ENCODE peak calls at places on chromosome 18, in five cellular contexts. One of them, this sample, is unnamed.
A peak's percentile ranks its signal among the peaks of the same experiment; 100 is the strongest.

GRCh38 chr18:58091099-58091611 is 47.1 kb downstream of the NEDD4L start:
- DNase-seq in GM19239: no peak
- DNase-seq in SJCRH30: no peak
- DNase-seq in stimulated activated CD4-positive, alpha-beta T cell treated with anti-CD3 and anti-CD28 coated beads, TNF-alpha, amount 100 ng/mL, for 48 hours: no peak
- DNase-seq in GM23248: no peak
- DNase-seq in this sample: peak; percentile 39

GRCh38 chr18:46320928-46321855 is 217.0 kb downstream of the HAUS1 start:
- DNase-seq in GM19239: no peak
- DNase-seq in SJCRH30: no peak
- DNase-seq in stimulated activated CD4-positive, alpha-beta T cell treated with anti-CD3 and anti-CD28 coated beads, TNF-alpha, amount 100 ng/mL, for 48 hours: no peak
- DNase-seq in GM23248: peak; percentile 70
- DNase-seq in this sample: no peak

GRCh38 chr18:79327199-79327545 is 68.6 kb upstream of the NFATC1 start:
- DNase-seq in GM19239: no peak
- DNase-seq in SJCRH30: no peak
- DNase-seq in stimulated activated CD4-positive, alpha-beta T cell treated with anti-CD3 and anti-CD28 coated beads, TNF-alpha, amount 100 ng/mL, for 48 hours: no peak
- DNase-seq in GM23248: no peak
- DNase-seq in this sample: no peak

GRCh38 chr18:56890632-56891031 is 239.5 kb downstream of the WDR7 start:
- DNase-seq in GM19239: no peak
- DNase-seq in SJCRH30: peak; percentile 3
- DNase-seq in stimulated activated CD4-positive, alpha-beta T cell treated with anti-CD3 and anti-CD28 coated beads, TNF-alpha, amount 100 ng/mL, for 48 hours: no peak
- DNase-seq in GM23248: peak; percentile 87
- DNase-seq in this sample: no peak

GRCh38 chr18:62781893-62782292 is 66.6 kb downstream of the PHLPP1 start:
- DNase-seq in GM19239: no peak
- DNase-seq in SJCRH30: no peak
- DNase-seq in stimulated activated CD4-positive, alpha-beta T cell treated with anti-CD3 and anti-CD28 coated beads, TNF-alpha, amount 100 ng/mL, for 48 hours: no peak
- DNase-seq in GM23248: peak; percentile 96
- DNase-seq in this sample: no peak

GRCh38 chr18:76565238-76566173 is 70.5 kb upstream of the ZNF516 start:
- DNase-seq in GM19239: no peak
- DNase-seq in SJCRH30: peak; percentile 33
- DNase-seq in stimulated activated CD4-positive, alpha-beta T cell treated with anti-CD3 and anti-CD28 coated beads, TNF-alpha, amount 100 ng/mL, for 48 hours: no peak
- DNase-seq in GM23248: peak; percentile 96
- DNase-seq in this sample: no peak

GRCh38 chr18:38611036-38611964 is 1045.7 kb upstream of the CELF4 start:
- DNase-seq in GM19239: peak; percentile 9
- DNase-seq in SJCRH30: no peak
- DNase-seq in stimulated activated CD4-positive, alpha-beta T cell treated with anti-CD3 and anti-CD28 coated beads, TNF-alpha, amount 100 ng/mL, for 48 hours: no peak
- DNase-seq in GM23248: no peak
- DNase-seq in this sample: no peak

GRCh38 chr18:75097491-75098225 is 111.3 kb downstream of the PTGR3 start:
- DNase-seq in GM19239: no peak
- DNase-seq in SJCRH30: no peak
- DNase-seq in stimulated activated CD4-positive, alpha-beta T cell treated with anti-CD3 and anti-CD28 coated beads, TNF-alpha, amount 100 ng/mL, for 48 hours: no peak
- DNase-seq in GM23248: no peak
- DNase-seq in this sample: no peak

GRCh38 chr18:77650799-77651385 is 401.2 kb downstream of the GALR1 start:
- DNase-seq in GM19239: peak; percentile 72
- DNase-seq in SJCRH30: peak; percentile 54
- DNase-seq in stimulated activated CD4-positive, alpha-beta T cell treated with anti-CD3 and anti-CD28 coated beads, TNF-alpha, amount 100 ng/mL, for 48 hours: peak; percentile 35
- DNase-seq in GM23248: peak; percentile 70
- DNase-seq in this sample: peak; percentile 71

GRCh38 chr18:61127714-61128485 is 205.3 kb upstream of the CDH20 start:
- DNase-seq in GM19239: no peak
- DNase-seq in SJCRH30: no peak
- DNase-seq in stimulated activated CD4-positive, alpha-beta T cell treated with anti-CD3 and anti-CD28 coated beads, TNF-alpha, amount 100 ng/mL, for 48 hours: no peak
- DNase-seq in GM23248: no peak
- DNase-seq in this sample: no peak

GRCh38 chr18:33839452-33840225 is 261.6 kb downstream of the ASXL3 start:
- DNase-seq in GM19239: peak; percentile 13
- DNase-seq in SJCRH30: peak; percentile 5
- DNase-seq in stimulated activated CD4-positive, alpha-beta T cell treated with anti-CD3 and anti-CD28 coated beads, TNF-alpha, amount 100 ng/mL, for 48 hours: no peak
- DNase-seq in GM23248: peak; percentile 46
- DNase-seq in this sample: peak; percentile 14

GRCh38 chr18:23183356-23184150 is 48.3 kb downstream of the CABLES1 start:
- DNase-seq in GM19239: no peak
- DNase-seq in SJCRH30: no peak
- DNase-seq in stimulated activated CD4-positive, alpha-beta T cell treated with anti-CD3 and anti-CD28 coated beads, TNF-alpha, amount 100 ng/mL, for 48 hours: no peak
- DNase-seq in GM23248: peak; percentile 91
- DNase-seq in this sample: no peak

GRCh38 chr18:66640431-66640830 is 36.5 kb upstream of the CDH19 start:
- DNase-seq in GM19239: no peak
- DNase-seq in SJCRH30: no peak
- DNase-seq in stimulated activated CD4-positive, alpha-beta T cell treated with anti-CD3 and anti-CD28 coated beads, TNF-alpha, amount 100 ng/mL, for 48 hours: no peak
- DNase-seq in GM23248: no peak
- DNase-seq in this sample: no peak

GRCh38 chr18:47050468-47050867 is 15.0 kb upstream of the ELOA2 start:
- DNase-seq in GM19239: no peak
- DNase-seq in SJCRH30: no peak
- DNase-seq in stimulated activated CD4-positive, alpha-beta T cell treated with anti-CD3 and anti-CD28 coated beads, TNF-alpha, amount 100 ng/mL, for 48 hours: peak; percentile 4
- DNase-seq in GM23248: peak; percentile 68
- DNase-seq in this sample: no peak

GRCh38 chr18:111292-112014 is 46.9 kb upstream of the USP14 start:
- DNase-seq in GM19239: peak; percentile 44
- DNase-seq in SJCRH30: peak; percentile 59
- DNase-seq in stimulated activated CD4-positive, alpha-beta T cell treated with anti-CD3 and anti-CD28 coated beads, TNF-alpha, amount 100 ng/mL, for 48 hours: no peak
- DNase-seq in GM23248: peak; percentile 78
- DNase-seq in this sample: peak; percentile 82

GRCh38 chr18:74511823-74512222 is 15.7 kb downstream of the CNDP2 start:
- DNase-seq in GM19239: no peak
- DNase-seq in SJCRH30: no peak
- DNase-seq in stimulated activated CD4-positive, alpha-beta T cell treated with anti-CD3 and anti-CD28 coated beads, TNF-alpha, amount 100 ng/mL, for 48 hours: no peak
- DNase-seq in GM23248: no peak
- DNase-seq in this sample: no peak

GRCh38 chr18:46167971-46168370 is 63.8 kb downstream of the HAUS1 start:
- DNase-seq in GM19239: peak; percentile 58
- DNase-seq in SJCRH30: no peak
- DNase-seq in stimulated activated CD4-positive, alpha-beta T cell treated with anti-CD3 and anti-CD28 coated beads, TNF-alpha, amount 100 ng/mL, for 48 hours: no peak
- DNase-seq in GM23248: no peak
- DNase-seq in this sample: peak; percentile 87

GRCh38 chr18:9665311-9665710 is 42.8 kb upstream of the RAB31 start:
- DNase-seq in GM19239: no peak
- DNase-seq in SJCRH30: no peak
- DNase-seq in stimulated activated CD4-positive, alpha-beta T cell treated with anti-CD3 and anti-CD28 coated beads, TNF-alpha, amount 100 ng/mL, for 48 hours: no peak
- DNase-seq in GM23248: no peak
- DNase-seq in this sample: no peak

GRCh38 chr18:36503477-36503876 is 206.0 kb downstream of the FHOD3 start:
- DNase-seq in GM19239: no peak
- DNase-seq in SJCRH30: no peak
- DNase-seq in stimulated activated CD4-positive, alpha-beta T cell treated with anti-CD3 and anti-CD28 coated beads, TNF-alpha, amount 100 ng/mL, for 48 hours: no peak
- DNase-seq in GM23248: no peak
- DNase-seq in this sample: no peak

GRCh38 chr18:46502444-46502843 is 154.6 kb downstream of the LOXHD1 start:
- DNase-seq in GM19239: no peak
- DNase-seq in SJCRH30: peak; percentile 15
- DNase-seq in stimulated activated CD4-positive, alpha-beta T cell treated with anti-CD3 and anti-CD28 coated beads, TNF-alpha, amount 100 ng/mL, for 48 hours: no peak
- DNase-seq in GM23248: no peak
- DNase-seq in this sample: no peak

GRCh38 chr18:10259934-10260333 is 194.5 kb upstream of the APCDD1 start:
- DNase-seq in GM19239: no peak
- DNase-seq in SJCRH30: no peak
- DNase-seq in stimulated activated CD4-positive, alpha-beta T cell treated with anti-CD3 and anti-CD28 coated beads, TNF-alpha, amount 100 ng/mL, for 48 hours: no peak
- DNase-seq in GM23248: no peak
- DNase-seq in this sample: no peak